ENCODE peak calls at places on chromosomes 6 and 20, in five cellular contexts. L is mammary epithelial cell, G is body of pancreas, K is ovary, R is heart left ventricle. B is an unnamed sample. For H3K4me1, the result is how much of the 10 kb centered on the place peaks cover.

GRCh38 chr6:75546401-75546800 is 52.8 kb upstream of the FILIP1 start:
- DNase-seq in R (no peak), L (no peak), G (no peak), K (no peak), B (no peak)

GRCh38 chr20:19322061-19322985 is 109.9 kb downstream of the SLC24A3 start:
- DNase-seq in R (no peak), K (no peak), G (no peak), L (no peak), B (no peak)

GRCh38 chr6:131914967-131915751 is 36.0 kb downstream of the CCN2 start:
- DNase-seq in G (peak), R (peak), L (peak), K (peak), B (peak)

GRCh38 chr20:11260611-11261010 is 586.8 kb upstream of the JAG1 start:
- DNase-seq in L (peak), R (no peak), K (no peak), G (no peak), B (no peak)

GRCh38 chr20:35601021-35601973 is 14.3 kb upstream of the SPAG4 start:
- DNase-seq in G (peak), L (peak), K (peak), R (peak), B (peak)

GRCh38 chr6:106098383-106099234 is 12.5 kb downstream of the PRDM1 start:
- DNase-seq in L (peak), G (peak), R (peak), K (no peak), B (peak)

GRCh38 chr20:24981282-24981681 is 11.3 kb downstream of the APMAP start:
- DNase-seq in G (no peak), K (no peak), R (no peak), L (no peak), B (no peak)

GRCh38 chr20:63011798-63012197 is 5.0 kb upstream of the BHLHE23 start:
- DNase-seq in R (no peak), K (no peak), G (no peak), L (no peak), B (peak)

GRCh38 chr6:35757461-35758123 is 18.8 kb upstream of the CLPSL2 start:
- DNase-seq in L (no peak), K (no peak), R (no peak), G (no peak), B (no peak)

GRCh38 chr20:44051661-44052000 is 135.4 kb downstream of the JPH2 start:
- DNase-seq in L (no peak), G (no peak), R (no peak), K (peak), B (no peak)

GRCh38 chr6:150987371-150987828 is 121.9 kb downstream of the MTHFD1L start:
- DNase-seq in R (no peak), L (peak), G (no peak), K (no peak), B (no peak)

GRCh38 chr6:24520929-24521546 is 26.3 kb downstream of the ALDH5A1 start:
- DNase-seq in G (peak), K (no peak), L (peak), R (peak), B (peak)

GRCh38 chr6:33163540-33163939 is 28.7 kb downstream of the COL11A2 start:
- DNase-seq in G (no peak), R (no peak), L (no peak), K (no peak), B (no peak)

GRCh38 chr6:125815050-125815910 is 24.5 kb downstream of the NCOA7 start:
- DNase-seq in K (no peak), G (no peak), R (no peak), L (no peak), B (no peak)

GRCh38 chr6:128807577-128807976 is 75.4 kb upstream of the LAMA2 start:
- DNase-seq in R (no peak), G (no peak), K (no peak), L (peak), B (no peak)

GRCh38 chr20:23446505-23446904 is 6.2 kb downstream of the CST11 start:
- DNase-seq in G (peak), R (peak), L (no peak), K (peak), B (peak)

GRCh38 chr6:17086469-17086868 is 15.4 kb upstream of the STMND1 start:
- DNase-seq in G (peak), R (peak), K (no peak), L (peak), B (peak)

GRCh38 chr6:38982470-38982869 is 66.1 kb upstream of the GLP1R start:
- DNase-seq in R (no peak), G (no peak), L (no peak), K (no peak), B (no peak)

GRCh38 chr20:5621305-5621704 is 128.9 kb upstream of the SHLD1 start:
- DNase-seq in G (peak), R (no peak), K (no peak), L (peak), B (peak)

GRCh38 chr20:45873409-45874116 is 7.5 kb upstream of the ZSWIM1 start:
- DNase-seq in K (no peak), R (no peak), G (no peak), L (no peak), B (no peak)

GRCh38 chr6:168525926-168526630 is 85.1 kb downstream of the SMOC2 start:
- DNase-seq in G (peak), L (no peak), R (no peak), K (no peak), B (peak)

GRCh38 chr6:162442675-162443074 is 284.9 kb downstream of the PRKN start:
- DNase-seq in R (no peak), K (no peak), L (no peak), G (no peak), B (no peak)

GRCh38 chr6:56399672-56400263 is 152.4 kb upstream of the COL21A1 start:
- DNase-seq in L (no peak), K (no peak), G (peak), R (no peak), B (no peak)

GRCh38 chr6:47698342-47698787 is at the start of gene ADGRF4:
- DNase-seq in G (no peak), K (no peak), R (no peak), L (peak), B (no peak)

GRCh38 chr6:17281100-17281496 is at the start of gene RBM24:
- DNase-seq in K (peak), R (peak), L (peak), G (peak), B (peak)

GRCh38 chr20:38151455-38151854 is 13.6 kb downstream of the TGM2 start:
- DNase-seq in L (no peak), G (no peak), R (no peak), K (no peak), B (no peak)

GRCh38 chr6:167455371-167455770 is 130.5 kb downstream of the TTLL2 start:
- DNase-seq in G (no peak), L (no peak), K (no peak), R (no peak), B (no peak)

GRCh38 chr6:7615611-7616383 is 25.8 kb downstream of the SNRNP48 start:
- DNase-seq in G (peak), R (no peak), K (no peak), L (peak), B (peak)

GRCh38 chr20:64131406-64131805 is 24.0 kb upstream of the NPBWR2 start:
- DNase-seq in G (peak), R (peak), L (peak), K (no peak), B (no peak)

GRCh38 chr20:1803216-1804128 is 91.7 kb upstream of the SIRPA start:
- DNase-seq in L (no peak), G (no peak), R (peak), K (peak), B (peak)

GRCh38 chr20:41138527-41139226 is 1.3 kb downstream of the PLCG1 start:
- DNase-seq in G (no peak), K (no peak), L (no peak), R (no peak), B (peak)

GRCh38 chr6:164741938-164742451 is 567.4 kb downstream of the C6orf118 start:
- DNase-seq in G (no peak), L (no peak), R (no peak), K (no peak), B (no peak)

GRCh38 chr20:31719644-31720485 is 2.8 kb downstream of the BCL2L1 start:
- DNase-seq in G (peak), L (no peak), R (no peak), K (peak), B (peak)
- H3K4me1 ChIP-seq in G (half or more), L (under half), R (under half), K (under half), B (half or more)

GRCh38 chr6:71404145-71404966 is 115.7 kb downstream of the OGFRL1 start:
- DNase-seq in K (no peak), R (no peak), G (no peak), L (peak), B (no peak)

GRCh38 chr6:71406871-71407860 is 118.6 kb downstream of the OGFRL1 start:
- DNase-seq in G (no peak), L (peak), R (no peak), K (no peak), B (no peak)

GRCh38 chr6:71404967-71405278 is 116.3 kb downstream of the OGFRL1 start:
- DNase-seq in L (no peak), G (no peak), R (no peak), K (no peak), B (no peak)

GRCh38 chr6:71403422-71404134 is 115.0 kb downstream of the OGFRL1 start:
- DNase-seq in K (no peak), G (no peak), R (no peak), L (no peak), B (no peak)

GRCh38 chr6:71405416-71405815 is 116.8 kb downstream of the OGFRL1 start:
- DNase-seq in R (no peak), K (no peak), G (no peak), L (no peak), B (no peak)
- H3K4me1 ChIP-seq in R (under half), K (under half), G (under half), L (half or more), B (under half)

GRCh38 chr6:2862712-2863174 is 21.1 kb upstream of the SERPINB1 start:
- DNase-seq in R (no peak), L (no peak), K (no peak), G (no peak), B (no peak)

GRCh38 chr6:2868637-2869379 is 27.1 kb upstream of the SERPINB1 start:
- DNase-seq in G (no peak), K (no peak), R (no peak), L (no peak), B (peak)

GRCh38 chr6:2863901-2864300 is 22.2 kb upstream of the SERPINB1 start:
- DNase-seq in L (no peak), G (no peak), R (no peak), K (no peak), B (no peak)

GRCh38 chr6:2865270-2866182 is 23.9 kb upstream of the SERPINB1 start:
- DNase-seq in K (no peak), G (no peak), R (no peak), L (no peak), B (no peak)

GRCh38 chr6:2866183-2866846 is 24.7 kb upstream of the SERPINB1 start:
- DNase-seq in K (no peak), G (no peak), L (peak), R (no peak), B (no peak)
- H3K4me1 ChIP-seq in K (under half), G (under half), L (under half), R (under half), B (under half)

GRCh38 chr20:49891486-49891885 is 23.8 kb downstream of the SPATA2 start:
- DNase-seq in L (no peak), K (no peak), G (no peak), R (no peak), B (no peak)
- H3K4me1 ChIP-seq in L (under half), K (under half), G (under half), R (under half), B (under half)

DNA sequence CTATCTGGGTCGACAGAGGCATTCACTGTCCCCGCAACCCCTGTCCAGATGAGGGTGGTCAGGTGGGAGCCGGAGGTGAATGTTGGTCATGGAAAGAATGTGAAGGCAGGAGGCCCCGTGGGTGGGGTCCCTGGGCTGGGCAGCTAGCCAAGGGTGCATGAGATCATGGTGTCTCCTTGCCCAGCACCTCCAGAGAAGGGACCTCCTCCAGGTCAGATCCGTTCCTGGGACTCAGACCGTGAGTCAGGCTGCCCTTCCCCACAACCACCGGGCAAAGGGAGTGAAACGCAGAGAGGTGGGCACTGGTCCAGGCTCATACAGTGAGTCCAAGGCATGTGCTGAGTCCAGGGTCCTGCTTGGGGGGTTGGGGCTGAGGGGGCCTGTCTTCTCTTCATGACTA is 3.5 kb downstream of the FOXS1 start:
- DNase-seq in R (peak), L (no peak), K (peak), G (peak), B (no peak)
- H3K4me1 ChIP-seq in R (under half), L (under half), K (under half), G (under half), B (under half)

DNA sequence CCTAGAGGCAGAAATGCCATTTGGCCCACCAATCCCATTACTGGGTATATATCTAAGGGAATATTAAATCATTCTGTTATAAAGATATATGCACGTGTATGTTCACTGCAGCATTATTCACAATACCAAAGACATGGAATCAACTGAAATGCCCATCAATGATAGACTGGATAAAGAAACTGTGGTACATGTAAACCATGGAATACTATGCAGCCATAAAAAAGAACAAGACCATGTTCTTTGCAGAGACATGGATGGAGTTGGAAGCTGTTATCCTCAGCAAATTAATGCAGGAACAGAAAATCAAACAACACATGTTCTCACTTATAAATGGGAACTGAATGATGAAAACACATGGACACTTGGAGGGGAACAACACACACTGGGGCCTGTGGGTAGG is 458.4 kb downstream of the CD83 start:
- DNase-seq in L (no peak), G (no peak), K (no peak), R (no peak), B (no peak)
- H3K4me1 ChIP-seq in L (under half), G (under half), K (under half), R (under half), B (under half)

GRCh38 chr6:138240476-138241245 is 22.4 kb upstream of the PBOV1 start:
- DNase-seq in G (no peak), K (no peak), R (no peak), L (no peak), B (no peak)
- H3K4me1 ChIP-seq in G (half or more), K (under half), R (under half), L (under half), B (under half)

B was measured in thyroid gland.